ENCODE peak calls at places on chromosomes 6 and 20, in four cellular contexts. One of them, this sample, is unnamed. For H3K9me3, the result is how much of the 10 kb centered on the place peaks cover.

GRCh38 chr6:165827190-165827518 is 164.1 kb upstream of the PDE10A start:
- DNase-seq in neural progenitor cell: no peak
- DNase-seq in MG63: no peak
- DNase-seq in CD8-positive, alpha-beta T cell: no peak
- DNase-seq in this sample: no peak

GRCh38 chr20:52340036-52340634 is 148.6 kb upstream of the ZFP64 start:
- DNase-seq in CD8-positive, alpha-beta T cell: no peak
- DNase-seq in MG63: peak
- DNase-seq in neural progenitor cell: no peak
- DNase-seq in this sample: no peak

GRCh38 chr6:117451607-117452164 is 25.9 kb upstream of the ROS1 start:
- DNase-seq in MG63: no peak
- DNase-seq in neural progenitor cell: no peak
- DNase-seq in CD8-positive, alpha-beta T cell: no peak
- DNase-seq in this sample: no peak

GRCh38 chr20:17786221-17786718 is 86.5 kb downstream of the BANF2 start:
- DNase-seq in CD8-positive, alpha-beta T cell: no peak
- DNase-seq in MG63: no peak
- DNase-seq in neural progenitor cell: no peak
- DNase-seq in this sample: no peak

GRCh38 chr20:9928955-9929354 is 90.1 kb upstream of the PAK5 start:
- DNase-seq in CD8-positive, alpha-beta T cell: no peak
- DNase-seq in MG63: no peak
- DNase-seq in neural progenitor cell: no peak
- DNase-seq in this sample: no peak

GRCh38 chr6:119526609-119527605 is 177.3 kb upstream of the MAN1A1 start:
- DNase-seq in MG63: no peak
- DNase-seq in CD8-positive, alpha-beta T cell: no peak
- DNase-seq in neural progenitor cell: peak
- DNase-seq in this sample: no peak

GRCh38 chr20:62333820-62334595 is 31.2 kb downstream of the ADRM1 start:
- DNase-seq in MG63: no peak
- DNase-seq in CD8-positive, alpha-beta T cell: no peak
- DNase-seq in neural progenitor cell: no peak
- DNase-seq in this sample: no peak

GRCh38 chr20:60424267-60424904 is 466.2 kb downstream of the CDH26 start:
- DNase-seq in MG63: peak
- DNase-seq in CD8-positive, alpha-beta T cell: no peak
- DNase-seq in neural progenitor cell: no peak
- DNase-seq in this sample: no peak

GRCh38 chr20:19498756-19499155 is 259.3 kb upstream of the RIN2 start:
- DNase-seq in MG63: no peak
- DNase-seq in neural progenitor cell: no peak
- DNase-seq in CD8-positive, alpha-beta T cell: no peak
- DNase-seq in this sample: no peak

GRCh38 chr6:18243302-18243893 is 20.9 kb downstream of the DEK start:
- DNase-seq in CD8-positive, alpha-beta T cell: no peak
- DNase-seq in neural progenitor cell: no peak
- DNase-seq in MG63: no peak
- DNase-seq in this sample: no peak

GRCh38 chr6:161038229-161039003 is 46.8 kb downstream of the MAP3K4 start:
- DNase-seq in CD8-positive, alpha-beta T cell: no peak
- DNase-seq in MG63: peak
- DNase-seq in neural progenitor cell: no peak
- DNase-seq in this sample: peak

GRCh38 chr20:53104889-53105288 is 132.7 kb downstream of the TSHZ2 start:
- DNase-seq in neural progenitor cell: no peak
- DNase-seq in MG63: no peak
- DNase-seq in CD8-positive, alpha-beta T cell: no peak
- DNase-seq in this sample: no peak

GRCh38 chr6:165321150-165321549 is 11.7 kb upstream of the C6orf118 start:
- DNase-seq in neural progenitor cell: no peak
- DNase-seq in CD8-positive, alpha-beta T cell: no peak
- DNase-seq in MG63: no peak
- DNase-seq in this sample: no peak

GRCh38 chr6:52577022-52577777 is at the start of gene TRAM2:
- DNase-seq in MG63: peak
- DNase-seq in CD8-positive, alpha-beta T cell: peak
- DNase-seq in neural progenitor cell: peak
- DNase-seq in this sample: peak

GRCh38 chr6:47752801-47753200 is 29.0 kb upstream of the OPN5 start:
- DNase-seq in MG63: no peak
- DNase-seq in neural progenitor cell: no peak
- DNase-seq in CD8-positive, alpha-beta T cell: no peak
- DNase-seq in this sample: no peak

GRCh38 chr6:136932599-136932998 is 10.5 kb downstream of the SLC35D3 start:
- DNase-seq in MG63: no peak
- DNase-seq in CD8-positive, alpha-beta T cell: no peak
- DNase-seq in neural progenitor cell: no peak
- DNase-seq in this sample: no peak

GRCh38 chr6:99138445-99138844 is 190.7 kb upstream of the FBXL4 start:
- DNase-seq in MG63: no peak
- DNase-seq in neural progenitor cell: no peak
- DNase-seq in CD8-positive, alpha-beta T cell: no peak
- DNase-seq in this sample: no peak

GRCh38 chr6:16278048-16278724 is 39.8 kb downstream of the GMPR start:
- DNase-seq in neural progenitor cell: no peak
- DNase-seq in MG63: no peak
- DNase-seq in CD8-positive, alpha-beta T cell: no peak
- DNase-seq in this sample: no peak

GRCh38 chr20:10781526-10781925 is 107.7 kb upstream of the JAG1 start:
- DNase-seq in CD8-positive, alpha-beta T cell: no peak
- DNase-seq in MG63: no peak
- DNase-seq in neural progenitor cell: no peak
- DNase-seq in this sample: no peak

GRCh38 chr6:168037856-168038255 is 40.4 kb downstream of the KIF25 start:
- DNase-seq in CD8-positive, alpha-beta T cell: no peak
- DNase-seq in neural progenitor cell: no peak
- DNase-seq in MG63: no peak
- DNase-seq in this sample: no peak

GRCh38 chr20:51158226-51158625 is 135.3 kb upstream of the KCNG1 start:
- DNase-seq in MG63: no peak
- DNase-seq in CD8-positive, alpha-beta T cell: no peak
- DNase-seq in neural progenitor cell: no peak
- DNase-seq in this sample: no peak

GRCh38 chr20:44560229-44560628 is 22.1 kb upstream of the PKIG start:
- DNase-seq in neural progenitor cell: no peak
- DNase-seq in CD8-positive, alpha-beta T cell: no peak
- DNase-seq in MG63: no peak
- DNase-seq in this sample: no peak

GRCh38 chr6:129402244-129402643 is 307.7 kb downstream of the ARHGAP18 start:
- DNase-seq in neural progenitor cell: no peak
- DNase-seq in CD8-positive, alpha-beta T cell: no peak
- DNase-seq in MG63: peak
- DNase-seq in this sample: no peak

GRCh38 chr20:1323830-1324597 is 4.9 kb downstream of the SDCBP2 start:
- DNase-seq in MG63: no peak
- DNase-seq in neural progenitor cell: no peak
- DNase-seq in CD8-positive, alpha-beta T cell: no peak
- DNase-seq in this sample: peak

GRCh38 chr20:54061106-54061881 is 9.1 kb downstream of the BCAS1 start:
- DNase-seq in neural progenitor cell: no peak
- DNase-seq in CD8-positive, alpha-beta T cell: no peak
- DNase-seq in MG63: peak
- DNase-seq in this sample: no peak

GRCh38 chr20:57214427-57214826 is 52.0 kb downstream of the BMP7 start:
- DNase-seq in neural progenitor cell: no peak
- DNase-seq in CD8-positive, alpha-beta T cell: no peak
- DNase-seq in MG63: no peak
- DNase-seq in this sample: no peak

GRCh38 chr6:109695468-109695867 is 4.4 kb downstream of the FIG4 start:
- DNase-seq in neural progenitor cell: peak
- DNase-seq in CD8-positive, alpha-beta T cell: no peak
- DNase-seq in MG63: no peak
- DNase-seq in this sample: no peak

GRCh38 chr20:4056880-4057279 is 41.5 kb upstream of the RNF24 start:
- DNase-seq in MG63: no peak
- DNase-seq in neural progenitor cell: no peak
- DNase-seq in CD8-positive, alpha-beta T cell: no peak
- DNase-seq in this sample: no peak

GRCh38 chr6:2877960-2878359 is 25.1 kb downstream of the SERPINB9 start:
- DNase-seq in neural progenitor cell: no peak
- DNase-seq in MG63: no peak
- DNase-seq in CD8-positive, alpha-beta T cell: no peak
- DNase-seq in this sample: no peak

GRCh38 chr6:2877057-2877882 is 25.8 kb downstream of the SERPINB9 start:
- DNase-seq in neural progenitor cell: no peak
- DNase-seq in MG63: peak
- DNase-seq in CD8-positive, alpha-beta T cell: no peak
- DNase-seq in this sample: no peak

GRCh38 chr6:2884817-2885216 is 18.3 kb downstream of the SERPINB9 start:
- DNase-seq in CD8-positive, alpha-beta T cell: no peak
- DNase-seq in MG63: no peak
- DNase-seq in neural progenitor cell: no peak
- DNase-seq in this sample: no peak

GRCh38 chr6:2883673-2884072 is 19.4 kb downstream of the SERPINB9 start:
- DNase-seq in neural progenitor cell: no peak
- DNase-seq in CD8-positive, alpha-beta T cell: no peak
- DNase-seq in MG63: no peak
- DNase-seq in this sample: no peak

DNA sequence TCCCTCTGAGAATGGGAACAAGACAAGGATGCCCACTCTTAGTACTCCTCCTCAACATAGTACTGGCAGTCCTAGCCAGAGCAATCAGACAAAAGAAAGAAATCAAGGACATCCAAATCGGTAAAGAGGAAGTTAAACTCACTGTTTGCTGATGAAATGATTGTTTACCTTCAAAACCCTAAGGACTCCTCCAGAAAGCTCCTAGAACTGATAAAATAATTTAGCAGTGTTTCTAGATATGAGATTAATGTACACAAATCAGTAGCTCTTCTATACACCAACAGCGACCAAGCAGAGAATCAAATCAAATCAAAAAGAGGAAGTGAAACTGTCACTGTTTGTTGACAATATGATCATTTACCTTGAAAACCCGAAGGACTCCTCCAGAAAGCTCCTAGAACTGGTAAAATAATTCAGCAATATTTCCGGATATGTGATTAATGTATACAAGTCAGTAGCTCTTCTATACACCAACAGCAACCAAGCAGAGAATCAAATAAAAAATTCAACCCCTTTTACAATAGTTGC is 21.7 kb downstream of the SERPINB9 start:
- DNase-seq in neural progenitor cell: no peak
- DNase-seq in MG63: no peak
- DNase-seq in CD8-positive, alpha-beta T cell: no peak
- DNase-seq in this sample: no peak
- H3K4me3 ChIP-seq in neural progenitor cell: no peak
- H3K4me3 ChIP-seq in MG63: no peak
- H3K4me3 ChIP-seq in CD8-positive, alpha-beta T cell: peak
- H3K4me3 ChIP-seq in this sample: no peak

GRCh38 chr6:105896821-105897095 is 189.4 kb upstream of the PRDM1 start:
- DNase-seq in CD8-positive, alpha-beta T cell: no peak
- DNase-seq in MG63: no peak
- DNase-seq in neural progenitor cell: no peak
- DNase-seq in this sample: no peak
- H3K9me3 ChIP-seq in CD8-positive, alpha-beta T cell: under half
- H3K9me3 ChIP-seq in MG63: under half
- H3K9me3 ChIP-seq in neural progenitor cell: under half
- H3K9me3 ChIP-seq in this sample: under half

GRCh38 chr6:44000164-44000842 is 126.9 kb downstream of the MRPL14 start:
- DNase-seq in MG63: no peak
- DNase-seq in CD8-positive, alpha-beta T cell: no peak
- DNase-seq in neural progenitor cell: no peak
- DNase-seq in this sample: no peak
- H3K4me3 ChIP-seq in MG63: no peak
- H3K4me3 ChIP-seq in CD8-positive, alpha-beta T cell: no peak
- H3K4me3 ChIP-seq in neural progenitor cell: no peak
- H3K4me3 ChIP-seq in this sample: no peak

DNA sequence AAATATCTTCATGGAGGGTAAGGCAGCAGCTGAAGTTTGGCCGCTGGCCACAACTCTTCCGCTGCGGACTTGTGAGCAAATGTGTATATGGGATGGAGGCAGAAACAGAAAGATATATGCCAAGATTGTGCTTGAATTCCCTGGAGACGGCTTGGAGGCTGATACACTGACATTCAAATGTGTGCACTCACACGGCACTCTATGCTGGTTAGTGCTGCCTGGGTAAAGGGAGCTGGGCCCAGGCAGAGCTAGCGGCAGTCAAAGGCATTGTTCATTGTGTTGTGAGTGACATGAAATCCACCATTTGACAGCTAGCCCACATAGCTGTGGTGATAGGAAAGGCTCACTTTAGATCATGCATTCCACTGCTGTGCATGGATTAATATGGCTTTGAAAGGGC is 202.7 kb downstream of the CLIC5 start:
- DNase-seq in neural progenitor cell: peak
- DNase-seq in MG63: no peak
- DNase-seq in CD8-positive, alpha-beta T cell: no peak
- DNase-seq in this sample: no peak
- H3K9me3 ChIP-seq in neural progenitor cell: under half
- H3K9me3 ChIP-seq in MG63: under half
- H3K9me3 ChIP-seq in CD8-positive, alpha-beta T cell: under half
- H3K9me3 ChIP-seq in this sample: under half

DNA sequence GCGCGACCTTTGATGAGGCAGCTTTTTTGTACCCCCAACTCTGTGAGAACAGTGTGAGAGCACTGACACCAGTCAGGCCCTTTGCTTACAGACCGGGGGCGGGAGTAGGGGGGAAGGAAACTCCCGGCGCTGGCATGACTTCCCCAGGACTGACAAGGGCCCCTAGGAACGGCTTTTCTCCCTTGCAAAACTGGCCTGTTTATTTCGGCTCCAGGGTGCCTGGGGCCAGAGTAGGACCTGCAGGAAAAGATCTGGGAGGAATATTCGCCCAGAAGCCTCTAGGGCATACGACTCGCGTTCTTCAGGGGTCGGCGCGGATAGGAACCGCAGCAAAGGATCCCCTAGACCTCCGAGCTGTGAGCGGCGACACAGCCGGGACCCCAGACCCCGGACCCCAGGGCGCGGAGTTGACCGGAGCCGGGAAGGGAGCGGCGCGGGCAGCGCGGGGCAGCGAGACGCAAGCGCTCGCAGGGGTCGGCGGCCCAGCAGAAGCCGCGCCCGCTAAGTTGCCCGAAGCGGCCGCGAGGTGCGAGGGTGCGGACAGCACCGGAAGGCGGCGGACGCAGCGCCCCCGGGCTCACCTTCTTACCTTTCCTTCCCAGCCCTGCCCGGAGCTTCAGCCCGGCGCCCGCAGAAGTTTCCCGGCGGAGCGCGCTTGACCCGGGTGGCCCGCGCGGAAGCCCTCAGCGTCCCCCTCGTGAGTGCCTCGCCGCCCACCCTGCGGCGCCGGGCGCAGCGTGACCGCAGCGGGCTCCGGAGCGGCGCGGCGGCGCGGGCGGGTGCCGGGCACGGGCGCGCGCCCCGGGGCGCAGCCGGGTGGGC is at the start of gene POPDC3:
- DNase-seq in neural progenitor cell: peak
- DNase-seq in CD8-positive, alpha-beta T cell: no peak
- DNase-seq in MG63: peak
- DNase-seq in this sample: no peak
- H3K4me3 ChIP-seq in neural progenitor cell: peak
- H3K4me3 ChIP-seq in CD8-positive, alpha-beta T cell: no peak
- H3K4me3 ChIP-seq in MG63: peak
- H3K4me3 ChIP-seq in this sample: peak